ENCODE peak calls at places on chromosomes 16 and 17, in four cellular contexts. D is HepG2, K is K562, L is GM12878. O is an unnamed sample.

GRCh38 chr17:77560417-77560816 is 398.1 kb upstream of the TNRC6C start:
- DNase-seq in D (no peak), K (no peak), L (no peak), O (no peak)

GRCh38 chr17:48590603-48591161 is 641 bp upstream of the HOXB3 start:
- DNase-seq in D (no peak), K (no peak), L (no peak), O (no peak)

GRCh38 chr17:76213491-76213890 is 26.8 kb downstream of the RNF157 start:
- DNase-seq in D (no peak), K (no peak), L (no peak), O (peak; percentile 33)

GRCh38 chr17:36089888-36090836 is at the start of gene CCL3:
- DNase-seq in D (no peak), K (no peak), L (peak; percentile 99), O (no peak)

GRCh38 chr16:85253127-85253941 is 141.1 kb upstream of the CIBAR2 start:
- DNase-seq in D (peak; percentile 31), K (peak; percentile 76), L (no peak), O (peak; percentile 87)

GRCh38 chr16:31157136-31157535 is 7.3 kb upstream of the PRSS36 start:
- DNase-seq in D (no peak), K (peak; percentile 64), L (no peak), O (no peak)

GRCh38 chr16:17225551-17225950 is 245.2 kb downstream of the XYLT1 start:
- DNase-seq in D (no peak), K (no peak), L (no peak), O (no peak)

GRCh38 chr17:9883451-9883850 is 21.6 kb downstream of the RCVRN start:
- DNase-seq in D (no peak), K (no peak), L (no peak), O (no peak)

GRCh38 chr17:60534613-60535157 is 8.6 kb upstream of the APPBP2 start:
- DNase-seq in D (no peak), K (no peak), L (no peak), O (no peak)

GRCh38 chr16:11094075-11094593 is 149.8 kb downstream of the CLEC16A start:
- DNase-seq in D (no peak), K (peak; percentile 89), L (peak; percentile 53), O (no peak)

GRCh38 chr16:87127061-87127765 is 190.0 kb downstream of the C16orf95 start:
- DNase-seq in D (no peak), K (no peak), L (no peak), O (no peak)

GRCh38 chr16:72847187-72848044 is 200.5 kb downstream of the ZFHX3 start:
- DNase-seq in D (peak; percentile 30), K (peak; percentile 34), L (no peak), O (peak; percentile 55)

GRCh38 chr17:12730931-12731521 is 58.3 kb upstream of the ARHGAP44 start:
- DNase-seq in D (no peak), K (peak; percentile 2), L (no peak), O (peak; percentile 24)

GRCh38 chr17:75652341-75652740 is 14.6 kb downstream of the RECQL5 start:
- DNase-seq in D (no peak), K (no peak), L (no peak), O (no peak)

GRCh38 chr17:67662712-67663111 is 55.0 kb upstream of the NOL11 start:
- DNase-seq in D (no peak), K (no peak), L (no peak), O (no peak)

GRCh38 chr17:67666710-67667109 is 51.0 kb upstream of the NOL11 start:
- DNase-seq in D (no peak), K (no peak), L (no peak), O (no peak)

GRCh38 chr17:67659028-67659427 is 58.7 kb upstream of the NOL11 start:
- DNase-seq in D (no peak), K (no peak), L (no peak), O (no peak)

GRCh38 chr17:67666028-67666427 is 51.7 kb upstream of the NOL11 start:
- DNase-seq in D (no peak), K (no peak), L (no peak), O (no peak)

DNA sequence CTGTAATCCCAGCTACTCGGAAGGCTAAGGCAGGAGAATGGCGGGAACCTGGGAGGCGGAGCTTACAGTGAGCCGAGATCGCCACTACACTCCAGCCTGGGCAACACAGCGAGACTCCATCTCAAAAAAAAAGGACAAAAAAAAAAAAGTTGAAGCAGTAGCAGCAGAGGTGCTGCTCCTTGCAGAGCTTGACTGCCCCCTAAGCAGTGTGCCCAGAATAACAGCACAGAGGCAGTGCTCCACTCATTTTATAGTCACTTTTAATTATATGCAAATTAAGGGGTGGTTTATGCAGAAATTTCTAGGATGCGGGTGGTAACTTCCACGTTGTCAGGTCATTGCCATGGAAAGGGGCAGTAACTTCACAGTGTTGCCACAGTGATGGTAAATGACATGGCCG is 54.3 kb upstream of the NOL11 start:
- DNase-seq in D (no peak), K (no peak), L (no peak), O (no peak)
- TF ChIP-seq CTCF in D (peak; percentile 23), K (no peak), L (no peak), O (no peak)

GRCh38 chr17:34311291-34311690 is 7.9 kb upstream of the CCL8 start:
- DNase-seq in D (no peak), K (no peak), L (no peak), O (no peak)

GRCh38 chr17:34308376-34308775 is 10.9 kb upstream of the CCL8 start:
- DNase-seq in D (no peak), K (no peak), L (no peak), O (no peak)

GRCh38 chr17:34314279-34314678 is 5.0 kb upstream of the CCL8 start:
- DNase-seq in D (no peak), K (no peak), L (no peak), O (no peak)

GRCh38 chr17:34313164-34313563 is 6.1 kb upstream of the CCL8 start:
- DNase-seq in D (no peak), K (no peak), L (no peak), O (no peak)

DNA sequence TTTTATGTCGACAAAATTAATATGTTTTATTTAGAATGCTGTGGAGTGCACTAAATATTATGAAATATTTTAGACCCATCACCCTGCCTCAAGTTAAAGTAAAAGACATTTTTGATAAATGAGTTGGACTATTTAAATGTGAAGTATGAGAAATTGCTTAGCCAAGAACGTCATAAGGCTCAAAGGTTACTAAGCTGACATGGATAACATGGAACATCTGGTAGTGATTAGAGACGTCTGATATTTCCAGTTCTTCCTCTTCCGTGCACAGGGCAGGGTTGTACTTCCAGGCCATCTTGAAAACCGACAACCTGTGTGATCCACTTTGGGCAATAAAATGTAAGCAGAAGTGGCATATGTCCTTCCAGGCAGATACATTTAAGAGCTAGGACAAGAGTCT is 7.2 kb upstream of the CCL8 start:
- DNase-seq in D (no peak), K (no peak), L (no peak), O (no peak)
- TF ChIP-seq CBFB in D (no peak), K (no peak), L (no peak), O (no peak)

GRCh38 chr17:38450699-38451029 is 22.4 kb downstream of the ARHGAP23 start:
- DNase-seq in D (no peak), K (no peak), L (no peak), O (no peak)

GRCh38 chr17:38452719-38453118 is 24.5 kb downstream of the ARHGAP23 start:
- DNase-seq in D (no peak), K (no peak), L (no peak), O (no peak)

GRCh38 chr17:38449364-38449763 is 21.1 kb downstream of the ARHGAP23 start:
- DNase-seq in D (peak; percentile 67), K (no peak), L (no peak), O (peak; percentile 47)

GRCh38 chr17:38451840-38452529 is 23.7 kb downstream of the ARHGAP23 start:
- DNase-seq in D (no peak), K (peak; percentile 28), L (no peak), O (peak; percentile 73)

GRCh38 chr17:38451030-38451839 is 23.0 kb downstream of the ARHGAP23 start:
- DNase-seq in D (peak; percentile 50), K (no peak), L (no peak), O (peak; percentile 86)
- TF ChIP-seq MAX in D (no peak), K (no peak), L (no peak), O (peak; percentile 66)

GRCh38 chr17:7839199-7839889 is 5.3 kb downstream of the KDM6B start:
- DNase-seq in D (no peak), K (peak; percentile 42), L (no peak), O (no peak)
- TF ChIP-seq CTCF in D (no peak), K (no peak), L (no peak), O (no peak)

O was measured in WTC11.